ENCODE peak calls at places on chromosomes 12 and 14, in five cellular contexts. F is bronchial epithelial cell, C is psoas muscle, G is heart right ventricle, W is mucosa of descending colon. P is an unnamed sample.

GRCh38 chr14:34462132-34462893 is at the start of gene SPTSSA:
- DNase-seq in F (peak), G (peak), W (peak), C (peak), P (peak)

GRCh38 chr12:57462307-57463253 is 3.0 kb downstream of the GLI1 start:
- DNase-seq in F (peak), G (peak), W (peak), C (peak), P (peak)

GRCh38 chr14:68268197-68268596 is 448.6 kb downstream of the RAD51B start:
- DNase-seq in G (no peak), C (no peak), F (no peak), W (peak), P (no peak)

GRCh38 chr12:53751336-53752191 is at the start of gene CISTR:
- DNase-seq in C (peak), G (peak), F (no peak), W (peak), P (no peak)

GRCh38 chr12:47900480-47901129 is 4.2 kb downstream of the VDR start:
- DNase-seq in W (peak), F (peak), G (no peak), C (no peak), P (no peak)

GRCh38 chr12:91133871-91134270 is 22.6 kb upstream of the LUM start:
- DNase-seq in C (no peak), G (no peak), W (no peak), F (no peak), P (no peak)

GRCh38 chr12:26126340-26127284 is 1.8 kb upstream of the BHLHE41 start:
- DNase-seq in G (peak), F (peak), W (peak), C (peak), P (peak)

GRCh38 chr14:68177728-68178127 is 358.1 kb downstream of the RAD51B start:
- DNase-seq in G (no peak), C (no peak), W (no peak), F (no peak), P (no peak)

GRCh38 chr12:128449146-128449894 is 182.3 kb downstream of the TMEM132C start:
- DNase-seq in G (no peak), W (no peak), F (peak), C (no peak), P (no peak)

GRCh38 chr12:12474931-12475485 is 87.7 kb downstream of the DUSP16 start:
- DNase-seq in F (peak), C (no peak), G (peak), W (peak), P (no peak)

GRCh38 chr14:69002069-69002468 is 23.0 kb upstream of the ACTN1 start:
- DNase-seq in W (peak), G (peak), F (peak), C (no peak), P (no peak)

GRCh38 chr12:92928431-92928961 is 599 bp downstream of the EEA1 start:
- DNase-seq in F (no peak), W (peak), G (peak), C (no peak), P (no peak)

GRCh38 chr12:94640134-94640928 is 10.0 kb downstream of the TMCC3 start:
- DNase-seq in G (no peak), W (peak), C (no peak), F (peak), P (no peak)

GRCh38 chr14:38567728-38568127 is 311.8 kb upstream of the CLEC14A start:
- DNase-seq in W (no peak), C (no peak), G (no peak), F (no peak), P (no peak)

GRCh38 chr12:15829949-15830348 is 40.8 kb upstream of the EPS8 start:
- DNase-seq in F (peak), G (peak), C (no peak), W (no peak), P (no peak)

GRCh38 chr12:131827961-131828534 is at the start of gene MMP17:
- DNase-seq in C (peak), F (no peak), W (no peak), G (no peak), P (no peak)

GRCh38 chr12:97561321-97562230 is 99.0 kb downstream of the RMST start:
- DNase-seq in G (no peak), C (no peak), F (peak), W (no peak), P (no peak)

GRCh38 chr12:120252071-120252906 is 13.2 kb downstream of the PXN start:
- DNase-seq in F (no peak), G (no peak), W (no peak), C (no peak), P (no peak)

GRCh38 chr14:95468416-95469133 is 47.9 kb downstream of the SYNE3 start:
- DNase-seq in G (no peak), F (no peak), C (no peak), W (peak), P (no peak)

GRCh38 chr12:56687225-56688128 is 607 bp downstream of the PTGES3 start:
- DNase-seq in G (peak), F (peak), C (peak), W (peak), P (peak)

GRCh38 chr12:110731479-110731878 is 11.2 kb downstream of the PPP1CC start:
- DNase-seq in W (no peak), C (no peak), G (no peak), F (no peak), P (no peak)

GRCh38 chr12:132397152-132397933 is 68.0 kb upstream of the GALNT9 start:
- DNase-seq in C (no peak), W (no peak), G (no peak), F (no peak), P (no peak)

GRCh38 chr12:497501-498160 is 37.9 kb downstream of the B4GALNT3 start:
- DNase-seq in C (no peak), F (peak), G (no peak), W (no peak), P (no peak)

GRCh38 chr14:95058491-95058890 is 98.8 kb downstream of the DICER1 start:
- DNase-seq in W (no peak), F (no peak), G (no peak), C (no peak), P (no peak)

GRCh38 chr12:6377667-6377994 is 2.3 kb upstream of the SCNN1A start:
- DNase-seq in G (no peak), F (no peak), W (peak), C (no peak), P (no peak)

GRCh38 chr14:65824285-65824977 is 411.9 kb downstream of the FUT8 start:
- DNase-seq in W (peak), C (no peak), F (peak), G (peak), P (peak)

GRCh38 chr14:30906752-30907658 is 32.6 kb downstream of the COCH start:
- DNase-seq in G (no peak), C (no peak), F (peak), W (no peak), P (no peak)
- TF ChIP-seq CTCF in G (peak), C (peak), F (no peak), W (no peak), P (no peak)

DNA sequence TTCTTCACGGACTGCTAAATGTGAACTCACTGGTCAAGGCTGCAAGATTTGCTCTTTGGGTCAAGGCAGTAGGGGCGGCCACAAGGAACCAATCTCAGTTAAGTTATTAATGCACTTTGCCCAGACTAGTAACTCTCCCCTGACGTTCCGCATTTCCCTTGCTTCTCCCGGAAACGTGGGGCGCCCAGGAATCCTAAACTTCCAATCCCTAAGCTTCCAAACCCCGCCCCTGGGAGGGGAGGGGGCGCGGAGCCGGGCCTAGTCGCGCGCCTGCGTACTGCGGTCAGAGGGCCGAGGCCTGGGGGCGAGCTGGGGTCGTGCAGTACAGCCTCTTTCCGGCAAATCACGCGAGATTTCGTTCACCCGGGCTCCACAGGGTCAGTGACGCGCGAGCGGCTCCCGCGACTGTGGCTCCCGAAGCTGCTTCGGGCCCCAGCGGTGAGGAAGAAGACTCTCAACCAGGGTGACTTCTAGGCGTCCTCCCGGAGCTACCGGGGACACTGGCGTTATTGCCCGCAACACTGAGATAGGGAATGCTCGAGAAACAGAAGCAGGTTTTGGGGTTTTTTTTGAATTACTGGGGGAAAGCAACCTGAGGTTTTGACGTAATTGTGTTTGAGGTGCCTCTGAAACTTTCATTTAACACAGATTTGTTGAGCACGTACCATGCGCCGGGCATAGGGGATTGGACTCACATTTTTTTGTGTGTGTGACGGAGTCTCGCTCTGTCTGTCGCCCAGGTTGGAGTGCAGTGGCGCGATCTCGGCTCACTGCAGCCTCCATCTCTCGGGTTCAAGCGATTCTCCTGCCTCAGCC is at the start of gene PTGR2:
- DNase-seq in W (peak), C (peak), F (peak), G (peak), P (peak)
- TF ChIP-seq CTCF in W (no peak), C (peak), F (peak), G (no peak), P (no peak)

GRCh38 chr14:106564058-106564643 is 1037.8 kb downstream of the TMEM121 start:
- DNase-seq in C (no peak), G (no peak), F (no peak), W (peak), P (no peak)
- TF ChIP-seq CTCF in C (no peak), G (no peak), F (peak), W (peak), P (no peak)

GRCh38 chr12:124466200-124467128 is 100.9 kb downstream of the NCOR2 start:
- DNase-seq in C (peak), F (no peak), G (peak), W (peak), P (no peak)
- TF ChIP-seq CTCF in C (no peak), F (no peak), G (no peak), W (no peak), P (no peak)

DNA sequence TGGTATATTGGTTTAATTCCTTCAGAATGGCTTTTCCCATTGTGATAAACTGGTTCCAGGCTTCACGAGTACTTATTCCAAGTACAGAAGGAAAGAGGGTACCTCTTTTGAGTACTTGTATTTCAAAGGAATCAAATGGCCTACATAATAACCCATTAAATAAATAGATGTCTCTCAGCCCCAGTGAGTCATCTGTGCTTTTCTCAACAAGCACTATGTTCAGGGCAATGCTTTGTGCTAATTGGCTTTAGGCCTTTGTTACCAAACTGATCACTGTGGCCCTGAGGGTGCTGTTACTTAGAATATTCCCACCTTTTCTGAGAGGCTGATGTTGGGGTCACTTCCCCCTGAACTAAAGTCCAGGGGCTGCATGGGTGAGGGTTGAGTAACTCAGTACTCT is 107.1 kb downstream of the LRRK2 start:
- DNase-seq in W (no peak), C (no peak), G (no peak), F (peak), P (no peak)
- TF ChIP-seq CTCF in W (no peak), C (no peak), G (no peak), F (no peak), P (no peak)

GRCh38 chr14:78933948-78934524 is 763.9 kb downstream of the NRXN3 start:
- DNase-seq in W (peak), C (no peak), G (no peak), F (peak), P (no peak)
- TF ChIP-seq CTCF in W (no peak), C (no peak), G (peak), F (peak), P (peak)

GRCh38 chr14:35985504-35986218 is 159.5 kb downstream of the BRMS1L start:
- DNase-seq in C (no peak), F (no peak), W (no peak), G (no peak), P (no peak)
- TF ChIP-seq CTCF in C (no peak), F (no peak), W (no peak), G (no peak), P (no peak)

DNA sequence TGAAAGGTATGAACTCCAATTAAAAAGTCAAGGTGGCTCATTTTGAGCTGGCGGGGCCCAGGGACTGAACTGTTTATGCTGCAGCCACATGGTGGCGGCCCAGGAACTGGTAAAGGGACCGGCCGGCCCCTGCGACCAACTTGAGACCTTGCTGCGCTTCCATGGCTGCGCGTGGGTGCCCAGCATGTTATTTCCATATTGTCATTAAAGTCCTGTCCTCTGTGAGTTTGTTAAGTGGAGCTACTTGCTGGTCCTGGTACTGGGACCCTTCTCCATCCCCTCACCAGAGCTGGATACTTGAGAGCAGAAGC is 62.3 kb downstream of the BEGAIN start:
- DNase-seq in C (no peak), W (peak), F (no peak), G (peak), P (peak)
- TF ChIP-seq CTCF in C (no peak), W (no peak), F (no peak), G (no peak), P (no peak)

DNA sequence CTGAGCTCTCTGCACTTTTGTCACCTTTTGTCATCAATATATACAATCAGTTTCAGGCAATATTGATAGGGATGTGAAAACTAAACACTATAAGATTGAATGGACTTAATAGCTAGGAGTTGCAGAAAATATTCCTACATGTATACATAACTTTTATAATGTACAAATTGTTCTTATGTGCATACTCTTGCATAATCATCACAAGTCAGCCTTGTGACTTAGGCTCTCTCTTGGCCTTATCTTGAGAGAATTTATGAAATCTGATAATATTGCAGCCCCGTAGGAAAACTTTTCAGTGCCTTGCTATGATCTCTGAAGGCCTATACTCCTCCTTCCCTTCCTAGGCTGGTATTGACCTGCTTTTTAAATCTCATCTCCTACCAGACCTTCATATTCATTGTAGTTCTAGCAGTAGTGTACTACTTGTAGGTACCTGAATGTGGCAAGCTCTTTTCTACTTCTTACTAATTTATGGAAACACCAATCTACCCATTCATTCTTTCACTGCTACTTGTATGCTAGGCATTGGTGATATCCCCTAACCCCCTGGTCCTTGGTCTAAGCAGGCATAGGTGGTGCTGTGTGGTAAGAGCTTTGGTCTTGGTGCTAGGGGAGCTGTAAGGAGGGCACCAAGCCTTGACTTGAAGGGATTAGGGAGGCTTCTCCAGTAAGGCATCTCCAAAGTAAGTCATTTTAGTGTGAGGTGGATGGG is 100.0 kb downstream of the PRKCH start:
- DNase-seq in F (peak), W (no peak), C (no peak), G (no peak), P (no peak)
- TF ChIP-seq CTCF in F (no peak), W (no peak), C (no peak), G (no peak), P (no peak)

P was measured in mesothelial cell of epicardium.